ENCODE peak calls at places on chromosome 9, in seven cellular contexts. Z is activated CD4-positive, alpha-beta T cell treated with anti-CD3 and anti-CD28 coated beads for 48 hours; V is stimulated activated CD8-positive, alpha-beta memory T cell treated with anti-CD3 and anti-CD28 coated beads, Interleukin-7, amount 100 ng/mL, for 24 hours; N is GM19239; U is iPS-NIHi11; O is non-pigmented ciliary epithelial cell; Q is EL. G is an unnamed sample.

GRCh38 chr9:19116391-19116790 is 10.9 kb downstream of the PLIN2 start:
- DNase-seq in Z (no peak), V (no peak), N (no peak), U (no peak), O (no peak), Q (no peak), G (no peak)

GRCh38 chr9:124139001-124139400 is 118.7 kb upstream of the NEK6 start:
- DNase-seq in Z (no peak), V (no peak), N (no peak), U (no peak), O (no peak), Q (peak; percentile 53), G (no peak)

GRCh38 chr9:91474656-91475055 is 51.0 kb upstream of the NFIL3 start:
- DNase-seq in Z (no peak), V (no peak), N (no peak), U (no peak), O (no peak), Q (peak; percentile 34), G (no peak)

GRCh38 chr9:16515879-16516289 is 354.6 kb downstream of the BNC2 start:
- DNase-seq in Z (no peak), V (no peak), N (no peak), U (peak; percentile 53), O (no peak), Q (peak; percentile 52), G (no peak)

GRCh38 chr9:31590091-31590490 is 794.4 kb upstream of the ACO1 start:
- DNase-seq in Z (no peak), V (no peak), N (no peak), U (no peak), O (no peak), Q (no peak), G (no peak)

GRCh38 chr9:78539904-78540303 is 243.0 kb downstream of the PSAT1 start:
- DNase-seq in Z (no peak), V (no peak), N (no peak), U (no peak), O (no peak), Q (peak; percentile 90), G (no peak)

GRCh38 chr9:129275626-129276247 is 97.7 kb upstream of the IER5L start:
- DNase-seq in Z (no peak), V (no peak), N (no peak), U (no peak), O (no peak), Q (peak; percentile 77), G (no peak)

GRCh38 chr9:127741831-127742434 is 6.8 kb upstream of the TOR2A start:
- DNase-seq in Z (no peak), V (no peak), N (no peak), U (peak; percentile 91), O (peak; percentile 11), Q (peak; percentile 78), G (no peak)

GRCh38 chr9:35001803-35002502 is 12.4 kb downstream of the DNAJB5 start:
- DNase-seq in Z (no peak), V (no peak), N (no peak), U (no peak), O (no peak), Q (peak; percentile 46), G (no peak)

GRCh38 chr9:8235489-8235888 is 435.9 kb upstream of the DMAC1 start:
- DNase-seq in Z (no peak), V (no peak), N (no peak), U (no peak), O (no peak), Q (no peak), G (no peak)

GRCh38 chr9:121844090-121844489 is 192.7 kb downstream of the DAB2IP start:
- DNase-seq in Z (no peak), V (no peak), N (no peak), U (no peak), O (no peak), Q (no peak), G (no peak)

GRCh38 chr9:22103650-22104575 is 94.8 kb upstream of the CDKN2B start:
- DNase-seq in Z (no peak), V (no peak), N (no peak), U (no peak), O (peak; percentile 82), Q (peak; percentile 86), G (no peak)

GRCh38 chr9:306907-307306 is 92.2 kb downstream of the DOCK8 start:
- DNase-seq in Z (peak; percentile 52), V (no peak), N (no peak), U (no peak), O (no peak), Q (no peak), G (no peak)

GRCh38 chr9:29806941-29807625 is 2233.8 kb upstream of the C9orf72 start:
- DNase-seq in Z (no peak), V (no peak), N (no peak), U (peak; percentile 6), O (no peak), Q (no peak), G (no peak)

GRCh38 chr9:134742822-134743221 is 101.2 kb downstream of the COL5A1 start:
- DNase-seq in Z (no peak), V (no peak), N (no peak), U (no peak), O (no peak), Q (no peak), G (no peak)

GRCh38 chr9:86585422-86586143 is 231.4 kb upstream of the TUT7 start:
- DNase-seq in Z (no peak), V (no peak), N (no peak), U (no peak), O (no peak), Q (no peak), G (no peak)

G was measured in GM12864.